ENCODE peak calls at places on chromosomes 12 and 14, in six cellular contexts. U is anterior cingulate cortex; G is activated T-cell treated with anti-CD3 and anti-CD28 coated beads, Interleukin-2, amount 50 U/mL, for 48 hours; T is HT1080; Q is heart left ventricle; A is psoas muscle. M is an unnamed sample.
A peak's percentile ranks its signal among the peaks of the same experiment; 100 is the strongest.

GRCh38 chr12:104204690-104205480 is 10.7 kb upstream of the TXNRD1 start:
- DNase-seq in G (no peak), T (no peak), Q (no peak), A (no peak), U (peak; percentile 11), M (no peak)

GRCh38 chr12:69602954-69603353 is 7.8 kb downstream of the LRRC10 start:
- DNase-seq in A (no peak), T (no peak), Q (no peak), G (no peak), U (no peak), M (no peak)

GRCh38 chr12:47014474-47014873 is 64.9 kb upstream of the PCED1B start:
- DNase-seq in U (no peak), Q (no peak), A (no peak), G (no peak), T (peak; percentile 93), M (no peak)

GRCh38 chr14:69002069-69002468 is 23.0 kb upstream of the ACTN1 start:
- DNase-seq in G (no peak), U (no peak), T (peak; percentile 55), Q (peak; percentile 52), A (no peak), M (peak; percentile 74)

GRCh38 chr12:13164859-13165577 is 31.5 kb upstream of the EMP1 start:
- DNase-seq in G (no peak), U (no peak), T (no peak), A (no peak), Q (no peak), M (no peak)

GRCh38 chr12:120599672-120600537 is 18.7 kb upstream of the POP5 start:
- DNase-seq in G (no peak), U (no peak), A (no peak), Q (no peak), T (no peak), M (peak; percentile 18)

GRCh38 chr12:119730381-119730780 is 62.4 kb downstream of the PRKAB1 start:
- DNase-seq in G (no peak), A (no peak), U (no peak), Q (no peak), T (no peak), M (no peak)

GRCh38 chr14:71487941-71488340 is 444.3 kb upstream of the RGS6 start:
- DNase-seq in G (no peak), A (no peak), T (peak; percentile 30), Q (no peak), U (no peak), M (no peak)

GRCh38 chr12:105409286-105409685 is 78.8 kb downstream of the C12orf75 start:
- DNase-seq in G (no peak), A (no peak), T (no peak), Q (no peak), U (no peak), M (no peak)

GRCh38 chr12:6336859-6337744 is 4.8 kb downstream of the TNFRSF1A start:
- DNase-seq in U (no peak), G (peak; percentile 61), Q (no peak), T (peak; percentile 53), A (no peak), M (no peak)

GRCh38 chr12:26614217-26614616 is 218.8 kb downstream of the ITPR2 start:
- DNase-seq in G (peak; percentile 28), U (no peak), Q (no peak), T (peak; percentile 12), A (no peak), M (peak; percentile 48)

GRCh38 chr12:77032406-77032805 is 33.0 kb downstream of the E2F7 start:
- DNase-seq in A (no peak), G (no peak), T (peak; percentile 88), Q (no peak), U (no peak), M (no peak)

GRCh38 chr12:100741084-100741711 is 53.4 kb upstream of the ANO4 start:
- DNase-seq in T (peak; percentile 9), Q (no peak), G (no peak), U (no peak), A (no peak), M (peak; percentile 45)

GRCh38 chr12:78290606-78291345 is 460.1 kb downstream of the NAV3 start:
- DNase-seq in A (no peak), Q (no peak), T (peak; percentile 79), U (no peak), G (no peak), M (no peak)

GRCh38 chr12:3632256-3633240 is 120.4 kb downstream of the CRACR2A start:
- DNase-seq in A (no peak), U (no peak), Q (no peak), T (no peak), G (no peak), M (no peak)

GRCh38 chr14:101029668-101030290 is 126.3 kb upstream of the RTL1 start:
- DNase-seq in A (no peak), U (no peak), T (no peak), Q (no peak), G (no peak), M (no peak)

GRCh38 chr14:44962573-44963528 is 861 bp downstream of the TOGARAM1 start:
- DNase-seq in Q (peak; percentile 39), U (peak; percentile 53), T (no peak), G (no peak), A (peak; percentile 66), M (peak; percentile 41)